ENCODE peak calls at places on chromosomes 13 and 19, in six cellular contexts. One of them, this sample, is unnamed. For H3K4me1, the result is how much of the 10 kb centered on the place peaks cover.

GRCh38 chr13:19586904-19587634 is 25.7 kb upstream of the TPTE2 start:
- DNase-seq in heart left ventricle: peak
- DNase-seq in GM23248: peak
- DNase-seq in mesendoderm: peak
- DNase-seq in pancreas: no peak
- DNase-seq in cardiac muscle cell: peak
- DNase-seq in this sample: peak

GRCh38 chr19:17931532-17932191 is 1.2 kb upstream of the CCDC124 start:
- DNase-seq in heart left ventricle: no peak
- DNase-seq in GM23248: no peak
- DNase-seq in mesendoderm: peak
- DNase-seq in pancreas: no peak
- DNase-seq in cardiac muscle cell: peak
- DNase-seq in this sample: no peak

GRCh38 chr19:1481224-1481892 is 2.3 kb upstream of the C19orf25 start:
- DNase-seq in heart left ventricle: no peak
- DNase-seq in GM23248: no peak
- DNase-seq in mesendoderm: no peak
- DNase-seq in pancreas: no peak
- DNase-seq in cardiac muscle cell: no peak
- DNase-seq in this sample: no peak

GRCh38 chr13:92012787-92013186 is 614.4 kb downstream of the GPC5 start:
- DNase-seq in heart left ventricle: no peak
- DNase-seq in GM23248: no peak
- DNase-seq in mesendoderm: no peak
- DNase-seq in pancreas: no peak
- DNase-seq in cardiac muscle cell: no peak
- DNase-seq in this sample: no peak

GRCh38 chr13:88932950-88933349 is 1261.8 kb downstream of the SLITRK5 start:
- DNase-seq in heart left ventricle: no peak
- DNase-seq in GM23248: no peak
- DNase-seq in mesendoderm: no peak
- DNase-seq in pancreas: no peak
- DNase-seq in cardiac muscle cell: no peak
- DNase-seq in this sample: no peak

GRCh38 chr19:11435833-11436313 is 438 bp downstream of the PRKCSH start:
- DNase-seq in heart left ventricle: no peak
- DNase-seq in GM23248: peak
- DNase-seq in mesendoderm: peak
- DNase-seq in pancreas: no peak
- DNase-seq in cardiac muscle cell: peak
- DNase-seq in this sample: peak

GRCh38 chr13:95217920-95218830 is 83.1 kb downstream of the ABCC4 start:
- DNase-seq in heart left ventricle: no peak
- DNase-seq in GM23248: no peak
- DNase-seq in mesendoderm: no peak
- DNase-seq in pancreas: no peak
- DNase-seq in cardiac muscle cell: no peak
- DNase-seq in this sample: no peak

GRCh38 chr13:24272452-24273161 is 36.8 kb upstream of the C1QTNF9 start:
- DNase-seq in heart left ventricle: no peak
- DNase-seq in GM23248: no peak
- DNase-seq in mesendoderm: no peak
- DNase-seq in pancreas: no peak
- DNase-seq in cardiac muscle cell: no peak
- DNase-seq in this sample: no peak

GRCh38 chr19:53644061-53644816 is 12.4 kb downstream of the DPRX start:
- DNase-seq in heart left ventricle: no peak
- DNase-seq in GM23248: no peak
- DNase-seq in mesendoderm: peak
- DNase-seq in pancreas: no peak
- DNase-seq in cardiac muscle cell: no peak
- DNase-seq in this sample: no peak

GRCh38 chr19:35479278-35479677 is 11.0 kb downstream of the KRTDAP start:
- DNase-seq in heart left ventricle: no peak
- DNase-seq in GM23248: no peak
- DNase-seq in mesendoderm: no peak
- DNase-seq in pancreas: no peak
- DNase-seq in cardiac muscle cell: no peak
- DNase-seq in this sample: no peak

GRCh38 chr13:24788538-24788937 is 24.6 kb downstream of the RNF17 start:
- DNase-seq in heart left ventricle: no peak
- DNase-seq in GM23248: no peak
- DNase-seq in mesendoderm: no peak
- DNase-seq in pancreas: no peak
- DNase-seq in cardiac muscle cell: no peak
- DNase-seq in this sample: no peak

GRCh38 chr13:113918580-113918979 is 54.7 kb upstream of the GAS6 start:
- DNase-seq in heart left ventricle: no peak
- DNase-seq in GM23248: no peak
- DNase-seq in mesendoderm: no peak
- DNase-seq in pancreas: peak
- DNase-seq in cardiac muscle cell: no peak
- DNase-seq in this sample: no peak

GRCh38 chr19:16608290-16608704 is 19.7 kb downstream of the MED26 start:
- DNase-seq in heart left ventricle: no peak
- DNase-seq in GM23248: peak
- DNase-seq in mesendoderm: no peak
- DNase-seq in pancreas: no peak
- DNase-seq in cardiac muscle cell: peak
- DNase-seq in this sample: peak

GRCh38 chr19:33296473-33297060 is 5.8 kb downstream of the CEBPA start:
- DNase-seq in heart left ventricle: no peak
- DNase-seq in GM23248: peak
- DNase-seq in mesendoderm: no peak
- DNase-seq in pancreas: no peak
- DNase-seq in cardiac muscle cell: no peak
- DNase-seq in this sample: no peak
- H3K4me1 ChIP-seq in heart left ventricle: under half
- H3K4me1 ChIP-seq in GM23248: under half
- H3K4me1 ChIP-seq in mesendoderm: under half
- H3K4me1 ChIP-seq in pancreas: under half
- H3K4me1 ChIP-seq in cardiac muscle cell: under half
- H3K4me1 ChIP-seq in this sample: under half

GRCh38 chr13:111210082-111210481 is 95.0 kb downstream of the ARHGEF7 start:
- DNase-seq in heart left ventricle: no peak
- DNase-seq in GM23248: no peak
- DNase-seq in mesendoderm: no peak
- DNase-seq in pancreas: no peak
- DNase-seq in cardiac muscle cell: peak
- DNase-seq in this sample: no peak
- H3K4me1 ChIP-seq in heart left ventricle: under half
- H3K4me1 ChIP-seq in GM23248: under half
- H3K4me1 ChIP-seq in mesendoderm: under half
- H3K4me1 ChIP-seq in pancreas: under half
- H3K4me1 ChIP-seq in cardiac muscle cell: under half
- H3K4me1 ChIP-seq in this sample: under half

GRCh38 chr13:51237887-51238286 is 15.7 kb downstream of the FAM124A start:
- DNase-seq in heart left ventricle: no peak
- DNase-seq in GM23248: no peak
- DNase-seq in mesendoderm: no peak
- DNase-seq in pancreas: no peak
- DNase-seq in cardiac muscle cell: no peak
- DNase-seq in this sample: no peak
- H3K4me1 ChIP-seq in heart left ventricle: under half
- H3K4me1 ChIP-seq in GM23248: under half
- H3K4me1 ChIP-seq in mesendoderm: under half
- H3K4me1 ChIP-seq in pancreas: under half
- H3K4me1 ChIP-seq in cardiac muscle cell: under half
- H3K4me1 ChIP-seq in this sample: under half

DNA sequence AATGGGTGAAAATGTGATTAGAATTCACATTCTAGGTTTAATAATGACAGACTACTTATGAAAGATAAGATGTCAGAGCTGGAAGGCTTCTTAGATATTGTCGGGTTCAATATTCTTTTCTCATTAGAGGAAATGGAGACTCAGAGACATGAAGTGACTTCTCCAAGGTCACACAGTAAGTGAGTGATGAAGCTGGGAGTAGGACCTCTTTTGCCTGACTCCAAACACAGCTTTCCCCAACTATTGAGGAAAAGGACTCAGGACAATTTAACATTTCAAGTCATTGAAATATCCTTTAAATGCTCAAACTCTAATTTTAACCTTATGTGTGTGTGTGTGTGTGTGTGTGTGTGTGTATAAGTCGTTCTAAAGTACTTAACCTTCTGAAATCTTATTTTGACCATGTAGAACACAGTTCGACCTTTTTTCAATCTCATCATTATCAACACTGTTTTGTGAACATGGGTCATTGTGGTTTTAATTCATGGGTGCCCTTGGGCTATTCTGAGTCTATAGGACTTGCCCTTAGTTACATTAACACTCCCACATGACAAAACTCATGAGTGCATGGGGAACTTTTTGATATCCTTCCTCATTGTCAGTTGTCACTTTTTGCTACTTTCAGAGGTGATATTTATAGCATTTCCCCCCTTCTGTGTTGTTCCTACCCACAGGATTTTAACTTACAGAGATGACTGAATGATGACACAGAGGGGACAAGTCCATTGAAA is 53.0 kb downstream of the LRCH1 start:
- DNase-seq in heart left ventricle: no peak
- DNase-seq in GM23248: no peak
- DNase-seq in mesendoderm: no peak
- DNase-seq in pancreas: no peak
- DNase-seq in cardiac muscle cell: no peak
- DNase-seq in this sample: no peak
- H3K4me1 ChIP-seq in heart left ventricle: under half
- H3K4me1 ChIP-seq in GM23248: under half
- H3K4me1 ChIP-seq in mesendoderm: under half
- H3K4me1 ChIP-seq in pancreas: under half
- H3K4me1 ChIP-seq in cardiac muscle cell: under half
- H3K4me1 ChIP-seq in this sample: under half

DNA sequence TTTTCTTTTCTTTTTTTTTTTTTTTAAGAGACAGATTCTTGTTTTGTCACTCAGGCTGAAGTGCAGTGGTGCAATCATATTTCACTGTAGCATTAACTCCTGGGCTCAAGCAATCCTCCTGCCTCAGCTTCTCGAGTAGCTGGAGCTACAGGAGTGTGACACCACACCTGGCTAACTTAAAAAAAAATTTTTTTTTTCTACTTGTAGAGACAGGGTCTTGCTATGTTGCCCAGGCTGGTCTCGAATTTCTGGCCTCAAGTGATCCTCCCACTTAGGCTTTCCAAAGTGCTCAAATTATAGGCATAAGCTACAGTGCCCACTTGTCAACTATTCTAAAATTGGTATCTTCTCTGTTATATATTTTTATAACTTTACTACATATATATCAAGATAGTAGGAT is 6.6 kb downstream of the ELF1 start:
- DNase-seq in heart left ventricle: no peak
- DNase-seq in GM23248: no peak
- DNase-seq in mesendoderm: no peak
- DNase-seq in pancreas: no peak
- DNase-seq in cardiac muscle cell: no peak
- DNase-seq in this sample: no peak
- H3K4me1 ChIP-seq in heart left ventricle: under half
- H3K4me1 ChIP-seq in GM23248: under half
- H3K4me1 ChIP-seq in mesendoderm: under half
- H3K4me1 ChIP-seq in pancreas: under half
- H3K4me1 ChIP-seq in cardiac muscle cell: under half
- H3K4me1 ChIP-seq in this sample: under half

DNA sequence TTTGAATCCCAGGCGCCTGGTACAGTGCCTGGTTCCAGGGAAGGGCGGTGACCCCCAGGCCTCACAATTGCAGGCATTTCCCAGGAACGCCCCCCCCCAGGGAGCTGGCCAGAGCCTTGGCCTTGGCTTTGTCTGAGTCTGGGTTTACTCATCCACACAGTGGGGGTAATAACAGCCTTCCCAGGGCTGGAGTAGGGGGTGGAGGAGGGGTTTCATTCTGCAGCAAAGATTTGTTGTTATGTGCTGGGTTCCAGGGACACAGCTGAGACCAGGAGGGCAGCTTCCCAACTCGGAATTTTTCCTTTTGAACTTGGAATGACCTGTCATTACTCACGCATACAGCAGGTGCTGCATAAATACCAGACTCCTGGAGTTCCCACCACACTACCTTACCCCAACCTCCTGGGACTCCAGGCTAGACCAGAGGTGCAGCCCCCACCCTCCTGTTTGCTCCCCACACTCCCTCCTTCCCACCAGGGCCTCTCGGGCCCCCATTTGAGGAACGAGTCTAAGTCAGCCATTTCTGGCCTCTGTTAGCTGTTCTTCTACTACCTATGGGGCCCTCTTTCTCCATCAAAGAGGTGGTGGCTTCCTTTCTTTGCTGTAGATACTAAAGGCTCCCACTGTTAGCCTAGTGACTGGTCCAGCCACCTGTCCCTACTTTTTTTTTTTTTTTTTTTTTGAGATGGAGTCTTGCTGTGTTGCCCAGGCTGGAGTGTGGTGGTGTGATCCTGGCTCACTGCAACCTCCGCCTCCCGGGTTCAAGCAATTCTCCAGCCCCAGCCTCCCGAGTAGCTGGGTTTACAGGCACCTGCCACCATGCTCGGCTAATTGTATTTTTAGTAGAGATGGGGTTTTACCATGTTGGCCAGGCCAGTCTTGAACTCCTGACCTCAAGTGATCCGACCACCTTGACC is 1.6 kb upstream of the ADAMTS10 start:
- DNase-seq in heart left ventricle: peak
- DNase-seq in GM23248: peak
- DNase-seq in mesendoderm: peak
- DNase-seq in pancreas: peak
- DNase-seq in cardiac muscle cell: peak
- DNase-seq in this sample: peak
- H3K4me1 ChIP-seq in heart left ventricle: under half
- H3K4me1 ChIP-seq in GM23248: under half
- H3K4me1 ChIP-seq in mesendoderm: under half
- H3K4me1 ChIP-seq in pancreas: under half
- H3K4me1 ChIP-seq in cardiac muscle cell: under half
- H3K4me1 ChIP-seq in this sample: under half